ENCODE peak calls at places on chromosomes 3 and 15, in nine cellular contexts. One of them, this sample, is unnamed.

GRCh38 chr3:21894459-21895083 is 143.6 kb upstream of the ZNF385D start:
- DNase-seq in mesothelial cell of epicardium: no peak
- DNase-seq in Peyer's patch: no peak
- DNase-seq in fibroblast of pulmonary artery: peak
- DNase-seq in nephron progenitor cell: peak
- DNase-seq in foreskin keratinocyte: no peak
- DNase-seq in brain microvascular endothelial cell: peak
- DNase-seq in lower lobe of right lung: no peak
- DNase-seq in fibroblast of lung: peak
- DNase-seq in this sample: peak

GRCh38 chr3:185900228-185900627 is 37.6 kb downstream of the TRA2B start:
- DNase-seq in mesothelial cell of epicardium: no peak
- DNase-seq in Peyer's patch: peak
- DNase-seq in fibroblast of pulmonary artery: peak
- DNase-seq in nephron progenitor cell: peak
- DNase-seq in foreskin keratinocyte: peak
- DNase-seq in brain microvascular endothelial cell: peak
- DNase-seq in lower lobe of right lung: no peak
- DNase-seq in fibroblast of lung: peak
- DNase-seq in this sample: peak

GRCh38 chr3:14943042-14943441 is 4.3 kb upstream of the NR2C2 start:
- DNase-seq in mesothelial cell of epicardium: no peak
- DNase-seq in Peyer's patch: no peak
- DNase-seq in fibroblast of pulmonary artery: no peak
- DNase-seq in nephron progenitor cell: no peak
- DNase-seq in foreskin keratinocyte: no peak
- DNase-seq in brain microvascular endothelial cell: no peak
- DNase-seq in lower lobe of right lung: no peak
- DNase-seq in fibroblast of lung: no peak
- DNase-seq in this sample: no peak

GRCh38 chr3:80550154-80550553 is 782.4 kb upstream of the ROBO1 start:
- DNase-seq in mesothelial cell of epicardium: no peak
- DNase-seq in Peyer's patch: no peak
- DNase-seq in fibroblast of pulmonary artery: no peak
- DNase-seq in nephron progenitor cell: no peak
- DNase-seq in foreskin keratinocyte: no peak
- DNase-seq in brain microvascular endothelial cell: no peak
- DNase-seq in lower lobe of right lung: no peak
- DNase-seq in fibroblast of lung: no peak
- DNase-seq in this sample: no peak

GRCh38 chr3:194869482-194870169 is 183.9 kb downstream of the FAM43A start:
- DNase-seq in mesothelial cell of epicardium: no peak
- DNase-seq in Peyer's patch: peak
- DNase-seq in fibroblast of pulmonary artery: peak
- DNase-seq in nephron progenitor cell: no peak
- DNase-seq in foreskin keratinocyte: peak
- DNase-seq in brain microvascular endothelial cell: peak
- DNase-seq in lower lobe of right lung: no peak
- DNase-seq in fibroblast of lung: peak
- DNase-seq in this sample: peak

GRCh38 chr3:175129571-175129970 is 270.4 kb downstream of the NAALADL2 start:
- DNase-seq in mesothelial cell of epicardium: no peak
- DNase-seq in Peyer's patch: no peak
- DNase-seq in fibroblast of pulmonary artery: no peak
- DNase-seq in nephron progenitor cell: no peak
- DNase-seq in foreskin keratinocyte: no peak
- DNase-seq in brain microvascular endothelial cell: no peak
- DNase-seq in lower lobe of right lung: no peak
- DNase-seq in fibroblast of lung: no peak
- DNase-seq in this sample: no peak

GRCh38 chr3:195774917-195775316 is 36.8 kb downstream of the MUC4 start:
- DNase-seq in mesothelial cell of epicardium: no peak
- DNase-seq in Peyer's patch: no peak
- DNase-seq in fibroblast of pulmonary artery: peak
- DNase-seq in nephron progenitor cell: peak
- DNase-seq in foreskin keratinocyte: no peak
- DNase-seq in brain microvascular endothelial cell: peak
- DNase-seq in lower lobe of right lung: peak
- DNase-seq in fibroblast of lung: peak
- DNase-seq in this sample: peak

GRCh38 chr15:41789237-41789636 is 15.0 kb downstream of the MAPKBP1 start:
- DNase-seq in mesothelial cell of epicardium: no peak
- DNase-seq in Peyer's patch: peak
- DNase-seq in fibroblast of pulmonary artery: no peak
- DNase-seq in nephron progenitor cell: no peak
- DNase-seq in foreskin keratinocyte: no peak
- DNase-seq in brain microvascular endothelial cell: no peak
- DNase-seq in lower lobe of right lung: no peak
- DNase-seq in fibroblast of lung: no peak
- DNase-seq in this sample: no peak

GRCh38 chr15:94580186-94580585 is 348.8 kb downstream of the MCTP2 start:
- DNase-seq in mesothelial cell of epicardium: no peak
- DNase-seq in Peyer's patch: no peak
- DNase-seq in fibroblast of pulmonary artery: no peak
- DNase-seq in nephron progenitor cell: no peak
- DNase-seq in foreskin keratinocyte: no peak
- DNase-seq in brain microvascular endothelial cell: no peak
- DNase-seq in lower lobe of right lung: no peak
- DNase-seq in fibroblast of lung: no peak
- DNase-seq in this sample: no peak

GRCh38 chr15:94579261-94579660 is 347.9 kb downstream of the MCTP2 start:
- DNase-seq in mesothelial cell of epicardium: no peak
- DNase-seq in Peyer's patch: no peak
- DNase-seq in fibroblast of pulmonary artery: no peak
- DNase-seq in nephron progenitor cell: no peak
- DNase-seq in foreskin keratinocyte: no peak
- DNase-seq in brain microvascular endothelial cell: no peak
- DNase-seq in lower lobe of right lung: no peak
- DNase-seq in fibroblast of lung: no peak
- DNase-seq in this sample: no peak

GRCh38 chr15:94586099-94586498 is 354.7 kb downstream of the MCTP2 start:
- DNase-seq in mesothelial cell of epicardium: no peak
- DNase-seq in Peyer's patch: no peak
- DNase-seq in fibroblast of pulmonary artery: no peak
- DNase-seq in nephron progenitor cell: no peak
- DNase-seq in foreskin keratinocyte: no peak
- DNase-seq in brain microvascular endothelial cell: no peak
- DNase-seq in lower lobe of right lung: no peak
- DNase-seq in fibroblast of lung: no peak
- DNase-seq in this sample: no peak

GRCh38 chr15:94584833-94585244 is 353.5 kb downstream of the MCTP2 start:
- DNase-seq in mesothelial cell of epicardium: no peak
- DNase-seq in Peyer's patch: peak
- DNase-seq in fibroblast of pulmonary artery: peak
- DNase-seq in nephron progenitor cell: no peak
- DNase-seq in foreskin keratinocyte: no peak
- DNase-seq in brain microvascular endothelial cell: peak
- DNase-seq in lower lobe of right lung: no peak
- DNase-seq in fibroblast of lung: no peak
- DNase-seq in this sample: no peak

GRCh38 chr15:94582368-94582767 is 351.0 kb downstream of the MCTP2 start:
- DNase-seq in mesothelial cell of epicardium: no peak
- DNase-seq in Peyer's patch: no peak
- DNase-seq in fibroblast of pulmonary artery: peak
- DNase-seq in nephron progenitor cell: peak
- DNase-seq in foreskin keratinocyte: no peak
- DNase-seq in brain microvascular endothelial cell: no peak
- DNase-seq in lower lobe of right lung: no peak
- DNase-seq in fibroblast of lung: no peak
- DNase-seq in this sample: no peak
- TF ChIP-seq CTCF in mesothelial cell of epicardium: no peak
- TF ChIP-seq CTCF in Peyer's patch: peak
- TF ChIP-seq CTCF in fibroblast of pulmonary artery: peak
- TF ChIP-seq CTCF in nephron progenitor cell: peak
- TF ChIP-seq CTCF in foreskin keratinocyte: peak
- TF ChIP-seq CTCF in brain microvascular endothelial cell: no peak
- TF ChIP-seq CTCF in lower lobe of right lung: peak
- TF ChIP-seq CTCF in fibroblast of lung: no peak
- TF ChIP-seq CTCF in this sample: no peak

DNA sequence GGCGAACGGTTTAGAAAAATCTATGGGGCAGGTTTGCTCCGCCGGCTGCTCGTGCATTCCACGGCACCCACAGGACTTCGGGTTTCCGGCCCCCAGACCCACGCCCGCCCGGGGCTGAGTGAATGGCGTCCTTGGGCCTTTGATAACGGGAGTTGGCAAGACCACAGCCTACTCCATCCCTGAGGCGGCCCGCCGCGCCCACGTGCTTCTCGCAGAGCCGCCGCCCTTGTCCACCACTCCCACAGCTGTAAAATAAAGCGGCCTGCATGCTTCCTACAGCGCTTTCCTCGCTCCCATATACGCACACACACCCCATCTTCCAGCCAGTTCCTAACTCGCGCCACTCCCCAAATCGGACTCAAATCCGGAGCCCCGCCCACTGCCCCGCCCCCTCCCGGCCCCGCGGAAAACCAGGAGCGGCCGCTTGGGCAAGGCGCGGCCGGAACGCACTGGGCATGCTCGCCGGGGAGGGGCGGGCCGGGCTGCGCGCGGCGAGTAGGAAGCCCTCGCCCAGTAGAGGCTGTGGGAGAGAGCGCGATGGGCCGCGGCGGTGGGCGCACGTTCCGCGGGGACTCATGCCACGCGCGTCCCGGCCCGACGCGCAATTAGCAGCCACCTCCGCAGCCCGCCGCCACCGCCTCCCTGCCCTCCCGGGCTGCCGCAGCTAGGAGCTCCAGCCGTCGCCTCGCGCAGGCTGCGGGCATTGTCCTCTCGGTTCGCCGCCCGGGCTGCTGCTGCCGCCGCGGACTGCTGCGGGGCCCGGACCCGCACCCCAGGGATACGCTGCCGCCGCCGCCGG is at the start of gene RAP2B:
- DNase-seq in mesothelial cell of epicardium: peak
- DNase-seq in Peyer's patch: peak
- DNase-seq in fibroblast of pulmonary artery: peak
- DNase-seq in nephron progenitor cell: peak
- DNase-seq in foreskin keratinocyte: peak
- DNase-seq in brain microvascular endothelial cell: peak
- DNase-seq in lower lobe of right lung: peak
- DNase-seq in fibroblast of lung: peak
- DNase-seq in this sample: peak
- TF ChIP-seq CTCF in mesothelial cell of epicardium: no peak
- TF ChIP-seq CTCF in Peyer's patch: no peak
- TF ChIP-seq CTCF in fibroblast of pulmonary artery: no peak
- TF ChIP-seq CTCF in nephron progenitor cell: no peak
- TF ChIP-seq CTCF in foreskin keratinocyte: no peak
- TF ChIP-seq CTCF in brain microvascular endothelial cell: no peak
- TF ChIP-seq CTCF in lower lobe of right lung: no peak
- TF ChIP-seq CTCF in fibroblast of lung: no peak
- TF ChIP-seq CTCF in this sample: no peak

GRCh38 chr15:67782592-67782991 is 42.7 kb upstream of the SKOR1 start:
- DNase-seq in mesothelial cell of epicardium: no peak
- DNase-seq in Peyer's patch: no peak
- DNase-seq in fibroblast of pulmonary artery: no peak
- DNase-seq in nephron progenitor cell: no peak
- DNase-seq in foreskin keratinocyte: no peak
- DNase-seq in brain microvascular endothelial cell: no peak
- DNase-seq in lower lobe of right lung: no peak
- DNase-seq in fibroblast of lung: no peak
- DNase-seq in this sample: no peak

GRCh38 chr15:67784856-67785430 is 40.4 kb upstream of the SKOR1 start:
- DNase-seq in mesothelial cell of epicardium: no peak
- DNase-seq in Peyer's patch: no peak
- DNase-seq in fibroblast of pulmonary artery: no peak
- DNase-seq in nephron progenitor cell: no peak
- DNase-seq in foreskin keratinocyte: no peak
- DNase-seq in brain microvascular endothelial cell: no peak
- DNase-seq in lower lobe of right lung: no peak
- DNase-seq in fibroblast of lung: no peak
- DNase-seq in this sample: no peak

GRCh38 chr15:67784057-67784781 is 41.1 kb upstream of the SKOR1 start:
- DNase-seq in mesothelial cell of epicardium: no peak
- DNase-seq in Peyer's patch: peak
- DNase-seq in fibroblast of pulmonary artery: no peak
- DNase-seq in nephron progenitor cell: no peak
- DNase-seq in foreskin keratinocyte: no peak
- DNase-seq in brain microvascular endothelial cell: no peak
- DNase-seq in lower lobe of right lung: no peak
- DNase-seq in fibroblast of lung: no peak
- DNase-seq in this sample: no peak

GRCh38 chr15:67781907-67782559 is 43.3 kb upstream of the SKOR1 start:
- DNase-seq in mesothelial cell of epicardium: no peak
- DNase-seq in Peyer's patch: no peak
- DNase-seq in fibroblast of pulmonary artery: no peak
- DNase-seq in nephron progenitor cell: no peak
- DNase-seq in foreskin keratinocyte: no peak
- DNase-seq in brain microvascular endothelial cell: no peak
- DNase-seq in lower lobe of right lung: no peak
- DNase-seq in fibroblast of lung: no peak
- DNase-seq in this sample: no peak

DNA sequence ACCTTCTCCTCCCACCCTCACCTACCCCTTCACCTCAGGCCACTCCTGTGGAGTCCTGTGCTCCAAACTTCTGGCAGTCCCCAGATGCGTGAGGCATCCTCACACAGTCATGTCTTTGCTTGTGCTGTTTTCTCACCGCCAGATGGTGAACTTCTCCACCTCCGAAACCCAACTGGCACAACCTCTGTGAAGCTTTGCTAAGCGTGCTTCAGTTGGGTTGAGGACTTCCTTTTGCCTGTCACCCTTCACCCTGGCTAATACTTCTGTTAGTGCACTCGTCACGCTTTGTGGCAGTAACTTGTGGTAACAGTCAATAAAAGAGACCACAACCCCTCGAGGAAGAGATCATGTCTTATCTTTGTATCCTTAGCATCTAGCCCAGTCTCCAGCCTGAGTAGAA is 42.0 kb upstream of the SKOR1 start:
- DNase-seq in mesothelial cell of epicardium: no peak
- DNase-seq in Peyer's patch: peak
- DNase-seq in fibroblast of pulmonary artery: no peak
- DNase-seq in nephron progenitor cell: no peak
- DNase-seq in foreskin keratinocyte: no peak
- DNase-seq in brain microvascular endothelial cell: no peak
- DNase-seq in lower lobe of right lung: no peak
- DNase-seq in fibroblast of lung: no peak
- DNase-seq in this sample: no peak
- TF ChIP-seq CTCF in mesothelial cell of epicardium: no peak
- TF ChIP-seq CTCF in Peyer's patch: peak
- TF ChIP-seq CTCF in fibroblast of pulmonary artery: no peak
- TF ChIP-seq CTCF in nephron progenitor cell: no peak
- TF ChIP-seq CTCF in foreskin keratinocyte: no peak
- TF ChIP-seq CTCF in brain microvascular endothelial cell: no peak
- TF ChIP-seq CTCF in lower lobe of right lung: no peak
- TF ChIP-seq CTCF in fibroblast of lung: no peak
- TF ChIP-seq CTCF in this sample: no peak

GRCh38 chr3:53642211-53642610 is 147.8 kb downstream of the CACNA1D start:
- DNase-seq in mesothelial cell of epicardium: no peak
- DNase-seq in Peyer's patch: no peak
- DNase-seq in fibroblast of pulmonary artery: no peak
- DNase-seq in nephron progenitor cell: no peak
- DNase-seq in foreskin keratinocyte: no peak
- DNase-seq in brain microvascular endothelial cell: no peak
- DNase-seq in lower lobe of right lung: no peak
- DNase-seq in fibroblast of lung: no peak
- DNase-seq in this sample: no peak

GRCh38 chr3:53641397-53641796 is 147.0 kb downstream of the CACNA1D start:
- DNase-seq in mesothelial cell of epicardium: no peak
- DNase-seq in Peyer's patch: no peak
- DNase-seq in fibroblast of pulmonary artery: no peak
- DNase-seq in nephron progenitor cell: no peak
- DNase-seq in foreskin keratinocyte: no peak
- DNase-seq in brain microvascular endothelial cell: no peak
- DNase-seq in lower lobe of right lung: no peak
- DNase-seq in fibroblast of lung: no peak
- DNase-seq in this sample: no peak

GRCh38 chr3:53645754-53646153 is 151.3 kb downstream of the CACNA1D start:
- DNase-seq in mesothelial cell of epicardium: no peak
- DNase-seq in Peyer's patch: no peak
- DNase-seq in fibroblast of pulmonary artery: no peak
- DNase-seq in nephron progenitor cell: no peak
- DNase-seq in foreskin keratinocyte: no peak
- DNase-seq in brain microvascular endothelial cell: no peak
- DNase-seq in lower lobe of right lung: no peak
- DNase-seq in fibroblast of lung: no peak
- DNase-seq in this sample: no peak

GRCh38 chr3:53646723-53647122 is 152.3 kb downstream of the CACNA1D start:
- DNase-seq in mesothelial cell of epicardium: no peak
- DNase-seq in Peyer's patch: no peak
- DNase-seq in fibroblast of pulmonary artery: no peak
- DNase-seq in nephron progenitor cell: no peak
- DNase-seq in foreskin keratinocyte: no peak
- DNase-seq in brain microvascular endothelial cell: no peak
- DNase-seq in lower lobe of right lung: no peak
- DNase-seq in fibroblast of lung: no peak
- DNase-seq in this sample: no peak

GRCh38 chr3:53643757-53644156 is 149.3 kb downstream of the CACNA1D start:
- DNase-seq in mesothelial cell of epicardium: no peak
- DNase-seq in Peyer's patch: no peak
- DNase-seq in fibroblast of pulmonary artery: no peak
- DNase-seq in nephron progenitor cell: no peak
- DNase-seq in foreskin keratinocyte: no peak
- DNase-seq in brain microvascular endothelial cell: no peak
- DNase-seq in lower lobe of right lung: no peak
- DNase-seq in fibroblast of lung: no peak
- DNase-seq in this sample: no peak
- TF ChIP-seq CTCF in mesothelial cell of epicardium: no peak
- TF ChIP-seq CTCF in Peyer's patch: no peak
- TF ChIP-seq CTCF in fibroblast of pulmonary artery: no peak
- TF ChIP-seq CTCF in nephron progenitor cell: no peak
- TF ChIP-seq CTCF in foreskin keratinocyte: no peak
- TF ChIP-seq CTCF in brain microvascular endothelial cell: no peak
- TF ChIP-seq CTCF in lower lobe of right lung: no peak
- TF ChIP-seq CTCF in fibroblast of lung: no peak
- TF ChIP-seq CTCF in this sample: no peak